ENCODE peak calls at places on chromosomes 6 and 20, in seven cellular contexts. E, F, K, S, G, H and P are unnamed samples.

GRCh38 chr6:108557494-108558371 is 3.0 kb upstream of the FOXO3 start:
- DNase-seq in E (peak), F (peak), K (peak), S (peak), G (peak), H (peak), P (peak)

GRCh38 chr6:96939019-96939805 is 14.7 kb downstream of the KLHL32 start:
- DNase-seq in E (no peak), F (no peak), K (peak), S (peak), G (no peak), H (no peak), P (peak)

GRCh38 chr6:112114577-112115223 is 27.3 kb downstream of the FAM229B start:
- DNase-seq in E (no peak), F (no peak), K (no peak), S (no peak), G (no peak), H (no peak), P (no peak)

GRCh38 chr20:48773837-48774418 is 53.9 kb downstream of the PREX1 start:
- DNase-seq in E (no peak), F (no peak), K (no peak), S (no peak), G (peak), H (no peak), P (no peak)

GRCh38 chr20:6075428-6076219 is 21.8 kb upstream of the LRRN4 start:
- DNase-seq in E (peak), F (no peak), K (no peak), S (peak), G (no peak), H (peak), P (no peak)

GRCh38 chr6:76774750-76775396 is 688.4 kb downstream of the HTR1B start:
- DNase-seq in E (peak), F (peak), K (no peak), S (peak), G (no peak), H (peak), P (no peak)

GRCh38 chr6:159948199-159948598 is 20.7 kb upstream of the IGF2R start:
- DNase-seq in E (no peak), F (no peak), K (no peak), S (no peak), G (no peak), H (no peak), P (no peak)

GRCh38 chr20:5557123-5557522 is 193.1 kb upstream of the SHLD1 start:
- DNase-seq in E (peak), F (no peak), K (peak), S (peak), G (peak), H (peak), P (peak)

GRCh38 chr6:170130771-170131241 is 160.1 kb downstream of the DLL1 start:
- DNase-seq in E (no peak), F (no peak), K (no peak), S (no peak), G (no peak), H (no peak), P (no peak)

GRCh38 chr6:46993846-46994245 is 48.3 kb downstream of the ADGRF1 start:
- DNase-seq in E (no peak), F (no peak), K (peak), S (peak), G (no peak), H (no peak), P (peak)

GRCh38 chr6:143843689-143844405 is 709 bp downstream of the LTV1 start:
- DNase-seq in E (no peak), F (no peak), K (peak), S (peak), G (no peak), H (no peak), P (no peak)

GRCh38 chr20:24506146-24506545 is 36.7 kb downstream of the SYNDIG1 start:
- DNase-seq in E (no peak), F (no peak), K (no peak), S (no peak), G (no peak), H (no peak), P (no peak)

GRCh38 chr20:34562643-34563042 is 4.1 kb downstream of the MAP1LC3A start:
- DNase-seq in E (no peak), F (no peak), K (no peak), S (peak), G (no peak), H (no peak), P (no peak)

GRCh38 chr6:793261-793660 is 100.3 kb upstream of the EXOC2 start:
- DNase-seq in E (no peak), F (no peak), K (no peak), S (no peak), G (no peak), H (no peak), P (no peak)
- TF ChIP-seq CTCF in E (no peak), F (no peak), K (no peak), S (no peak), G (no peak), H (no peak), P (no peak)

GRCh38 chr6:36594029-36594815 is at the start of gene SRSF3:
- DNase-seq in E (peak), F (peak), K (peak), S (peak), G (peak), H (peak), P (peak)
- TF ChIP-seq CTCF in E (peak), F (peak), K (peak), S (peak), G (peak), H (peak), P (peak)

DNA sequence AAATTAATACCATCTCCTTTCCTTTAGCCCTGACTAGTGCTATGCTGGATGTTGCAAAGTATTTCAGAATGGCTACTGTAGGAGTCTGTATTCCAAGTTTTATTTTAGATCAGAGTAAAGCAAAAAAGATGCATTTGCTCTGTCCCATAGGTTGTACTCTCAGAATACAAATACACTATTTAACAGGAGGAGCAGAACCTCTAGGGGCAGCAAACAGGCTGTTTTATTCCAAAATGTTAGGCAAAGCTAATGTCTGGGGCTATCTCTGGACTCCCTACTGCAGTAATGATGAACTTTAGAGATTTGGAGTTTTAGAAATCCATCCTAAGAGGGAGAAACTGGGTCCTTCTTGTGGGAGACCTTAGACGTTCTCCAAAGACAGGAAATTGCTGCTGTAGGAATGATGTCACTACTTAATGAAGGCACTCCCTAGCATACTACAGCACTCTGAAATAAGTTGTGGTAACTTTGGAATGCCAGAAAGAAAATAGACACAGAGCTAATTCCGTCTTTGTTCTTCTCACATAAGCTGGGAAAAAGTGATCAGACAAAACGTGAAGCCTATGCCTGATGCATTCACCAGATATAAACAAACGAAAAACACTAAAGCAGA is 392.4 kb upstream of the HS3ST5 start:
- DNase-seq in E (no peak), F (no peak), K (no peak), S (no peak), G (no peak), H (no peak), P (no peak)
- TF ChIP-seq CTCF in E (no peak), F (no peak), K (no peak), S (no peak), G (no peak), H (no peak), P (no peak)

GRCh38 chr6:167569879-167570278 is 245.0 kb downstream of the TTLL2 start:
- DNase-seq in E (no peak), F (peak), K (no peak), S (no peak), G (no peak), H (no peak), P (no peak)

GRCh38 chr6:167572106-167572505 is 247.2 kb downstream of the TTLL2 start:
- DNase-seq in E (no peak), F (no peak), K (no peak), S (no peak), G (no peak), H (no peak), P (no peak)

GRCh38 chr6:167571550-167571949 is 246.7 kb downstream of the TTLL2 start:
- DNase-seq in E (no peak), F (no peak), K (no peak), S (no peak), G (no peak), H (no peak), P (no peak)

GRCh38 chr6:167569041-167569805 is 244.3 kb downstream of the TTLL2 start:
- DNase-seq in E (no peak), F (no peak), K (no peak), S (no peak), G (no peak), H (no peak), P (no peak)

GRCh38 chr6:167570460-167571400 is 245.8 kb downstream of the TTLL2 start:
- DNase-seq in E (no peak), F (no peak), K (no peak), S (no peak), G (peak), H (no peak), P (no peak)
- TF ChIP-seq CTCF in E (no peak), F (no peak), K (no peak), S (no peak), G (no peak), H (no peak), P (no peak)